ENCODE peak calls at places on chromosomes 6 and 20, in eight cellular contexts. U, X, N, H, I, V, R and O are unnamed samples.

GRCh38 chr6:127069659-127070279 is 48.7 kb upstream of the RSPO3 start:
- DNase-seq in R (peak; percentile 21), X (no peak), H (no peak), N (peak; percentile 51), V (no peak), U (peak; percentile 36), I (peak; percentile 48), O (peak; percentile 47)

GRCh38 chr6:127092486-127092885 is 26.0 kb upstream of the RSPO3 start:
- DNase-seq in V (no peak), N (no peak), U (no peak), I (no peak), H (no peak), R (no peak), X (no peak), O (no peak)

GRCh38 chr20:50838707-50839385 is 44.0 kb downstream of the BCAS4 start:
- DNase-seq in N (no peak), X (no peak), I (no peak), R (no peak), U (no peak), H (no peak), V (no peak), O (no peak)

GRCh38 chr6:21500314-21500713 is 93.2 kb upstream of the SOX4 start:
- DNase-seq in V (no peak), U (no peak), R (no peak), I (no peak), X (no peak), N (no peak), H (no peak), O (no peak)

GRCh38 chr6:39347906-39348585 is 25.5 kb upstream of the KCNK16 start:
- DNase-seq in V (no peak), X (peak; percentile 69), I (peak; percentile 72), N (peak; percentile 66), R (peak; percentile 47), H (peak; percentile 83), U (peak; percentile 64), O (peak; percentile 52)

GRCh38 chr20:47973519-47974233 is 188.4 kb upstream of the SULF2 start:
- DNase-seq in I (peak; percentile 30), U (peak; percentile 40), X (no peak), N (no peak), V (no peak), H (peak; percentile 18), R (no peak), O (no peak)

GRCh38 chr6:146470091-146470770 is 73.4 kb upstream of the RAB32 start:
- DNase-seq in V (no peak), N (no peak), H (no peak), I (no peak), X (no peak), R (no peak), U (peak; percentile 5), O (no peak)

GRCh38 chr20:15544727-15545126 is 1028.5 kb downstream of the KIF16B start:
- DNase-seq in I (no peak), R (no peak), N (no peak), H (no peak), U (no peak), V (no peak), X (no peak), O (no peak)

GRCh38 chr6:22457986-22458385 is 111.4 kb upstream of the HDGFL1 start:
- DNase-seq in U (no peak), N (peak; percentile 47), H (no peak), R (no peak), X (no peak), V (no peak), I (no peak), O (no peak)

GRCh38 chr6:124747336-124747735 is 214.9 kb upstream of the RNF217 start:
- DNase-seq in U (no peak), V (no peak), X (no peak), I (no peak), N (peak; percentile 24), R (no peak), H (no peak), O (peak; percentile 1)

GRCh38 chr6:40346241-40346640 is 240.9 kb downstream of the LRFN2 start:
- DNase-seq in N (no peak), H (no peak), R (no peak), I (no peak), X (peak; percentile 4), U (no peak), V (no peak), O (no peak)

GRCh38 chr6:168499045-168499650 is 58.2 kb downstream of the SMOC2 start:
- DNase-seq in H (no peak), I (no peak), N (no peak), U (no peak), R (no peak), V (no peak), X (no peak), O (no peak)

DNA sequence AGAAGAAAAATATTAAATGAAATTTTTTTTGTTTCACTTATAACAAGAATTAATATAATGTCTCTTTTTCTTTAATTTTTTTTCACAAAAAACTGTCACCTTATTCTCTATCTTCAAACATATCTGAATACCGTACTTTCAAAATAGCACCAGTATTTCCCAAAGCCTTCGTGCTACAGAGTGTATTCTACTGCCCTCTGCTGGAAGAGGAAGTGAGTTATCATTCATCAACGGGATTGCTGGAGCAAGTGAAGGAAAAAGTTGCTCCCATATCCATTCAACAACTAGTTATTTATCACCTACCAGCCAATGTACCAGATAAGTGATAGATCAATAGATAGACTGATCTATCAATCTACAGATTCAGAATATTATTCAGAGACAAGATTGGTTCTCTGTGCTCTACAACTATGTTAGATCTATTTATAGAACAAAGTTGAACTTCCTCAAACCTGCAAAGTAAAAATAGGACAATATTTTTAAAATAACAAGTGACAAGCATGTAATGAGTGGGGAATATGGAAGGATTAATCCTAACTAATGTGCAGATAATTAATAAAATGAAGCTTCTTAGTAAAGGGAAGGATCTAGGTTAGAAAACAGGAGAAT is 26.7 kb upstream of the TFAP2B start:
- DNase-seq in X (no peak), N (peak; percentile 46), V (no peak), I (peak; percentile 42), R (peak; percentile 54), H (no peak), U (peak; percentile 53), O (peak; percentile 17)
- TF ChIP-seq CTCF in X (peak; percentile 28), N (peak; percentile 81), V (no peak), I (peak; percentile 71), R (peak; percentile 93), H (peak; percentile 57), U (peak; percentile 80), O (peak; percentile 63)

DNA sequence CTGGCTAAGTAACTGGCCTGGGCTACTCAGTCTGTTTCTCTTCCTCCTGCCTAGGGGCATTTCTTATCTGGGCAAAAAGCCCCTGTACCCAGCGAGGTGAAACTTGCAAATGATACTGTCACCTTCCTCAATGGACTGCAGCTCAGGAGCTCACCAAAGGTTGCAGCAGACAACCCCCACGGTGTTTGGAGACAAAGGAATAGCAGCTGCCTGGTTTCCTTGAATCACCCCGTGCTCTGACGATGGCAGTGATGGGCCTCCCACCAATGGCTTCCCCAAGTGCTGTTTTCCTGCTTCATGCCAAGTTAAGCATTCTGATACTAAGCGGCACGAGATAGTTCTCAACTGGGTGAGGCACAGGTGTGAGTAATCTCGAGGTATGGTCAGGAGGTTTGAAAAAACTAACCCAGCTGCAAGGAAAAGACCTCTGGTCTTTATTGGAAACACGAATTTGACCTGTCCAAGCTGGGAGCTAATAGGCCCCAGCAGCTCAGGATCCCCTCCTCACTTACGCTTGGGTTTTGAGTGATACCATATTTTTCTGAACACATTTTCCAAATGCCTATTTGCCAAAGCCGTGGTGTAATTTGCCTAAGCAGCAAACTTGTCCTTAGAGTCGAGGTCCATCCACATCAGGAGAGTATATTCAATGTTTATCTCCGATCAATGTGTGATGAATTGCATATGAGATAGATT is 128.1 kb downstream of the BCAS1 start:
- DNase-seq in U (no peak), N (no peak), I (no peak), X (no peak), V (no peak), R (peak; percentile 63), H (no peak), O (no peak)
- H3K4me3 ChIP-seq in U (no peak overlapping the region), N (no peak overlapping the region), I (no peak overlapping the region), X (no peak overlapping the region), V (no peak overlapping the region), R (peak overlapping the region; percentile 44), H (no peak overlapping the region), O (no peak overlapping the region)

GRCh38 chr6:170525795-170526194 is 27.3 kb downstream of the PSMB1 start:
- DNase-seq in U (no peak), N (no peak), V (no peak), H (no peak), I (no peak), R (no peak), X (no peak), O (no peak)

GRCh38 chr6:170516783-170517616 is 36.1 kb downstream of the PSMB1 start:
- DNase-seq in I (peak; percentile 83), R (peak; percentile 74), V (peak; percentile 1), U (peak; percentile 86), N (peak; percentile 81), X (peak; percentile 54), H (peak; percentile 46), O (peak; percentile 78)

GRCh38 chr6:170524188-170524535 is 28.9 kb downstream of the PSMB1 start:
- DNase-seq in N (no peak), H (no peak), I (no peak), U (no peak), R (no peak), V (no peak), X (no peak), O (no peak)

GRCh38 chr6:170523256-170524187 is 29.6 kb downstream of the PSMB1 start:
- DNase-seq in R (no peak), H (no peak), U (peak; percentile 34), X (no peak), N (no peak), I (no peak), V (no peak), O (no peak)

DNA sequence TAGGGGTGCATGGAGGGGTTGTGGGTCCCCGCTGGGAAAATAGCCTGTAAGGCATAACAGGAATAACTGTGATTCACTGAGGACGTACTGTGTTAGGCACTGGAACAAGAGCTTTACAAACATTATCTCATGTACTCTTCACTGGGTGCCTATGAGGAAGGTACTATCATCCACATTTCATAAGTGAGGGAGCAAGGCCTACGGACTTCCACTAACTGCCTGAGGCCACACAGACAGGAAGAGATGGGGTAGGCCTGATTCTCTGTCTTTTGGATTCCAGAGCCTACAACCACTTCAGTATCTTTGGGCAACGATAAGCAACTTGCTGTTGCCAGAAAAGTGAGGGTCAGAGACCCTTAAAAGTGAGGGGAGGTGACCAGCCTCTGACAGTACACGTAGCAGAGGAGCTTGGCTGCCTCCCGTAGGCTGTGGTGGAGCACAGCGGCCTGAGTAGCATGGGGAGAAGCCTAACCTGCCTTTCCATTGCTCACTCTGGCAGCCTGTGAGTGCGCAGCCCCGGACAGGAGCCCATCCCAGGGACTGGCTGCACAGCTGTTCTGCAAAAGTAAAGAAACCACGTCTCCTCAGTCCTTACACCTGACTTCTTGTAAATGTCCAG is 30.4 kb downstream of the PSMB1 start:
- DNase-seq in U (peak; percentile 71), V (no peak), R (no peak), I (peak; percentile 18), N (peak; percentile 11), X (no peak), H (no peak), O (no peak)
- TF ChIP-seq CTCF in U (peak; percentile 80), V (no peak), R (peak; percentile 22), I (peak; percentile 27), N (peak; percentile 49), X (no peak), H (no peak), O (peak; percentile 41)

DNA sequence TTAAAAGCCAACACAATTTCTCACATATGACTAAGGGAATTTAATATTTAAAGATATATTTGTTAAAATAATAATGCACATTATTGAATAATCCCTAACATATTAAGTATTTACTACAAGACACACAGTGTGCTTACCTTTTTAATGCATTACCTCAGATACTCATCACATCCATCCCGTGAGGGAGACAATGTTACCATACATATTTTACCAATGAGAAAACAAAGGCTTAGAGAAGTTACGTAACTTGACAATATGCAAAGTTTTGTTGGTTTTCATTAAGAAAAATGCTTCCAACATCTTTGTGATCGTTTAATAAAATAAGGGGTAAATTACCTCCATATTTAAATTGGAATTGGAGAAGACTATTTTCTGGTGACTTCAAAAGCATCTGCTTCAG is 4.3 kb downstream of the IFNGR1 start:
- DNase-seq in I (no peak), H (no peak), X (no peak), V (no peak), N (no peak), R (no peak), U (no peak), O (no peak)
- H3K4me3 ChIP-seq in I (no peak overlapping the region), H (no peak overlapping the region), X (peak overlapping the region; percentile 75), V (no peak overlapping the region), N (no peak overlapping the region), R (no peak overlapping the region), U (no peak overlapping the region), O (no peak overlapping the region)